ENCODE peak calls at places on chromosomes 16 and 17, in six cellular contexts. R is NCI-H1105 treated with DMSO at 0.1 percent for 48 hours; K is NCI-H69; U is stimulated activated naive CD8-positive, alpha-beta T cell treated with anti-CD3 and anti-CD28 coated beads, Interleukin-15, Interleukin-2, amounts not matched to agents 100 U/mL and 50 U/mL, for 24 hours; J is uterus; E is T-helper 1 cell. H is an unnamed sample.

GRCh38 chr17:17748604-17749003 is 67.3 kb downstream of the RAI1 start:
- DNase-seq in K (no peak), R (no peak), E (no peak), U (no peak), J (no peak), H (no peak)

GRCh38 chr16:5252800-5253199 is 155.2 kb upstream of the EEF2KMT start:
- DNase-seq in K (no peak), E (no peak), J (no peak), U (no peak), R (no peak), H (no peak)

GRCh38 chr16:83420206-83420760 is 387.5 kb upstream of the HSBP1 start:
- DNase-seq in K (no peak), R (no peak), E (no peak), J (no peak), U (no peak), H (no peak)

GRCh38 chr17:62178579-62178978 is 113.5 kb upstream of the MED13 start:
- DNase-seq in J (no peak), R (no peak), U (no peak), E (no peak), K (no peak), H (no peak)

GRCh38 chr17:43090022-43090421 is 35.1 kb downstream of the BRCA1 start:
- DNase-seq in R (no peak), K (no peak), J (no peak), U (no peak), E (no peak), H (no peak)

GRCh38 chr17:67035131-67036083 is 8.9 kb upstream of the CACNG1 start:
- DNase-seq in U (peak), J (no peak), K (no peak), E (no peak), R (no peak), H (no peak)

GRCh38 chr17:74892013-74892841 is 1.2 kb downstream of the FADS6 start:
- DNase-seq in R (peak), K (no peak), U (no peak), E (no peak), J (no peak), H (no peak)

GRCh38 chr17:82938486-82939212 is 98.8 kb upstream of the ZNF750 start:
- DNase-seq in K (no peak), R (no peak), J (peak), U (no peak), E (no peak), H (no peak)

GRCh38 chr16:81939164-81940067 is 71.9 kb downstream of the SDR42E1 start:
- DNase-seq in U (no peak), J (no peak), R (peak), E (no peak), K (peak), H (no peak)

GRCh38 chr17:58279016-58279671 is 1.6 kb downstream of the MPO start:
- DNase-seq in R (no peak), J (no peak), K (peak), U (no peak), E (no peak), H (no peak)

GRCh38 chr17:557371-557770 is 157.3 kb downstream of the VPS53 start:
- DNase-seq in U (no peak), K (no peak), R (no peak), J (no peak), E (no peak), H (no peak)

GRCh38 chr17:77365584-77366186 is 224.9 kb downstream of the SEC14L1 start:
- DNase-seq in R (no peak), E (no peak), K (peak), U (no peak), J (peak), H (no peak)

GRCh38 chr17:6374271-6374691 is 60.6 kb downstream of the AIPL1 start:
- DNase-seq in R (peak), J (no peak), E (no peak), U (no peak), K (peak), H (no peak)

GRCh38 chr16:5314377-5314776 is 216.8 kb upstream of the EEF2KMT start:
- DNase-seq in E (no peak), K (no peak), J (no peak), R (no peak), U (no peak), H (no peak)

GRCh38 chr16:85028638-85029412 is 1.2 kb downstream of the KIAA0513 start:
- DNase-seq in R (no peak), U (peak), J (peak), E (peak), K (peak), H (peak)

GRCh38 chr16:85755929-85756768 is 5.3 kb upstream of the C16orf74 start:
- DNase-seq in J (no peak), E (no peak), K (no peak), U (no peak), R (no peak), H (no peak)

GRCh38 chr17:18117533-18117932 is 9.0 kb downstream of the MYO15A start:
- DNase-seq in R (no peak), J (no peak), K (no peak), U (no peak), E (no peak), H (no peak)

GRCh38 chr17:59381716-59382570 is 50.5 kb downstream of the YPEL2 start:
- DNase-seq in K (peak), E (no peak), J (peak), R (no peak), U (no peak), H (no peak)

GRCh38 chr17:43920500-43921095 is 13.3 kb upstream of the MPP2 start:
- DNase-seq in K (no peak), J (no peak), R (no peak), E (no peak), U (no peak), H (no peak)

GRCh38 chr16:50711862-50712567 is 18.6 kb downstream of the NOD2 start:
- DNase-seq in E (no peak), R (no peak), U (no peak), J (no peak), K (peak), H (no peak)

GRCh38 chr17:27294689-27295630 is 1.0 kb downstream of the WSB1 start:
- DNase-seq in R (peak), E (peak), J (peak), K (peak), U (peak), H (no peak)

GRCh38 chr17:78868391-78868790 is 27.8 kb upstream of the USP36 start:
- DNase-seq in J (no peak), R (no peak), K (no peak), U (no peak), E (no peak), H (no peak)

GRCh38 chr16:17543073-17543472 is 72.3 kb upstream of the XYLT1 start:
- DNase-seq in E (no peak), R (no peak), U (no peak), K (no peak), J (no peak), H (no peak)

GRCh38 chr17:10292057-10292931 is 80.5 kb downstream of the MYH13 start:
- DNase-seq in E (no peak), J (peak), U (no peak), K (no peak), R (no peak), H (no peak)

GRCh38 chr17:59165933-59166342 is 10.4 kb downstream of the PRR11 start:
- DNase-seq in R (peak), E (no peak), U (peak), J (no peak), K (peak), H (no peak)

GRCh38 chr16:81071816-81072215 is 5.2 kb downstream of the C16orf46 start:
- DNase-seq in R (no peak), E (no peak), U (no peak), J (no peak), K (no peak), H (no peak)

GRCh38 chr17:64073771-64074703 is 53.6 kb upstream of the ICAM2 start:
- DNase-seq in J (no peak), E (no peak), K (peak), U (no peak), R (peak), H (no peak)

GRCh38 chr16:85206472-85207356 is 94.4 kb upstream of the CIBAR2 start:
- DNase-seq in U (no peak), R (peak), J (peak), E (no peak), K (peak), H (no peak)

GRCh38 chr16:88618182-88618955 is 20.0 kb upstream of the IL17C start:
- DNase-seq in U (no peak), R (no peak), J (no peak), E (no peak), K (no peak), H (no peak)